ENCODE peak calls at places on chromosomes 3 and 15, in four cellular contexts. One of them, this sample, is unnamed.
A peak's percentile ranks its signal among the peaks of the same experiment; 100 is the strongest.

GRCh38 chr3:102143536-102143935 is 291.3 kb upstream of the ZPLD1 start:
- DNase-seq in hepatocyte: no peak
- DNase-seq in mucosa of descending colon: no peak
- DNase-seq in IMR-90: no peak
- DNase-seq in this sample: no peak

GRCh38 chr3:72629191-72629611 is 219.0 kb downstream of the SHQ1 start:
- DNase-seq in hepatocyte: peak; percentile 18
- DNase-seq in mucosa of descending colon: no peak
- DNase-seq in IMR-90: no peak
- DNase-seq in this sample: no peak

GRCh38 chr3:72100626-72101187 is 315.8 kb upstream of the PROK2 start:
- DNase-seq in hepatocyte: peak; percentile 91
- DNase-seq in mucosa of descending colon: peak; percentile 91
- DNase-seq in IMR-90: peak; percentile 60
- DNase-seq in this sample: peak; percentile 30

GRCh38 chr3:53324011-53324544 is 23.3 kb downstream of the DCP1A start:
- DNase-seq in hepatocyte: no peak
- DNase-seq in mucosa of descending colon: no peak
- DNase-seq in IMR-90: no peak
- DNase-seq in this sample: no peak

GRCh38 chr3:101976473-101976872 is 127.2 kb downstream of the NFKBIZ start:
- DNase-seq in hepatocyte: no peak
- DNase-seq in mucosa of descending colon: no peak
- DNase-seq in IMR-90: no peak
- DNase-seq in this sample: no peak

GRCh38 chr3:190384241-190384863 is 3.6 kb upstream of the CLDN16 start:
- DNase-seq in hepatocyte: peak; percentile 78
- DNase-seq in mucosa of descending colon: no peak
- DNase-seq in IMR-90: peak; percentile 69
- DNase-seq in this sample: no peak

GRCh38 chr3:111720681-111721380 is 125.7 kb upstream of the ZBED2 start:
- DNase-seq in hepatocyte: no peak
- DNase-seq in mucosa of descending colon: no peak
- DNase-seq in IMR-90: no peak
- DNase-seq in this sample: no peak

GRCh38 chr3:100709840-100710235 is 544 bp downstream of the TFG start:
- DNase-seq in hepatocyte: peak; percentile 80
- DNase-seq in mucosa of descending colon: peak; percentile 71
- DNase-seq in IMR-90: peak; percentile 20
- DNase-seq in this sample: no peak

GRCh38 chr3:197206913-197207312 is 91.5 kb downstream of the DLG1 start:
- DNase-seq in hepatocyte: no peak
- DNase-seq in mucosa of descending colon: no peak
- DNase-seq in IMR-90: no peak
- DNase-seq in this sample: no peak

GRCh38 chr15:38192496-38192895 is 60.1 kb upstream of the SPRED1 start:
- DNase-seq in hepatocyte: no peak
- DNase-seq in mucosa of descending colon: no peak
- DNase-seq in IMR-90: no peak
- DNase-seq in this sample: no peak

GRCh38 chr3:48422272-48422671 is 7.6 kb downstream of the PLXNB1 start:
- DNase-seq in hepatocyte: no peak
- DNase-seq in mucosa of descending colon: no peak
- DNase-seq in IMR-90: no peak
- DNase-seq in this sample: no peak

GRCh38 chr3:48425281-48425812 is 4.5 kb downstream of the PLXNB1 start:
- DNase-seq in hepatocyte: no peak
- DNase-seq in mucosa of descending colon: peak; percentile 36
- DNase-seq in IMR-90: no peak
- DNase-seq in this sample: no peak

GRCh38 chr3:48423241-48423882 is 6.5 kb downstream of the PLXNB1 start:
- DNase-seq in hepatocyte: no peak
- DNase-seq in mucosa of descending colon: no peak
- DNase-seq in IMR-90: no peak
- DNase-seq in this sample: no peak

GRCh38 chr3:48422691-48423090 is 7.2 kb downstream of the PLXNB1 start:
- DNase-seq in hepatocyte: no peak
- DNase-seq in mucosa of descending colon: no peak
- DNase-seq in IMR-90: no peak
- DNase-seq in this sample: no peak

DNA sequence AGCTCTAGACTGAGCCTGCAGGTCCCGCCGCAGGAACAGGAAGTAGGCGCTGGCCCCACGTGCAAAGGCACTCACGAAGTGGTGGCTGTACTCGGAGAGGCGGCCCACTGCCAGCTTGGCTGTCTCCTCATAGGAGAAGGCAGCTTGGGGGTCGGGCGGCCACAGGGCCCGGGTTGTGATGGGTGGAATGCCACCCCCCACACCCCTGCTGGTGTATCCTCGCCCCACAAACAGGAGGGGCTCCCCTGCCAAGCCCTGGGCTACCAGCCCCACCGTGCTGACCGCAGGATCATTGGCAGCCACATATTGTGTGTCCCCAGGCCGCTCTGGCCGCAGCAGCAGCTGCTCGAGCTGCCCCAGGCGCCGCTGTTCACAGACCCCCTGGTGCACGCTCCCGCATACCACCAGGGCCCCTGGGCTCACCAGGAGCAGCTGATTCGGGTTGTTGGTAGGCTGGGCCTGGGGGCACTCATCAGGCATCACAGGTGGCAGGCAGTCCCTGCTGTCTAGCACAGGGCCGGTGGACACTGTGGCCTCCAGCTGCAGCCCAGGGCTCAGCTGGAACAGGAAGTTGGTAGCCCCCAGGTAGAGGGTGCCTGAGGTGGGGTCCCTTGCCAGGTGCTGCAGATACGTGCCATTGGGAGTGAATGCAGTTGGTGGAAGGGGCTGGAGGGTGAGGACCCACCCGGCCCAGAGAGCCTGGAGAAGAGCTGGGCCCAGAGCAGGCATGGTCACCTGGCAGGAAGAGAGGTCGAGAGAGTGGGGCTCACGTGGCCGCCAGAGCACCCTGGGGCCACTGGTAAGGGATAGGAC is 5.8 kb downstream of the PLXNB1 start:
- DNase-seq in hepatocyte: no peak
- DNase-seq in mucosa of descending colon: no peak
- DNase-seq in IMR-90: no peak
- DNase-seq in this sample: no peak
- TF ChIP-seq CTCF in hepatocyte: no peak
- TF ChIP-seq CTCF in mucosa of descending colon: no peak
- TF ChIP-seq CTCF in IMR-90: no peak
- TF ChIP-seq CTCF in this sample: no peak

GRCh38 chr15:89971592-89971997 is 29.5 kb upstream of the ZNF710 start:
- DNase-seq in hepatocyte: peak; percentile 79
- DNase-seq in mucosa of descending colon: peak; percentile 66
- DNase-seq in IMR-90: peak; percentile 52
- DNase-seq in this sample: peak; percentile 14
- TF ChIP-seq CTCF in hepatocyte: peak; percentile 68
- TF ChIP-seq CTCF in mucosa of descending colon: peak; percentile 51
- TF ChIP-seq CTCF in IMR-90: peak; percentile 63
- TF ChIP-seq CTCF in this sample: peak; percentile 58

DNA sequence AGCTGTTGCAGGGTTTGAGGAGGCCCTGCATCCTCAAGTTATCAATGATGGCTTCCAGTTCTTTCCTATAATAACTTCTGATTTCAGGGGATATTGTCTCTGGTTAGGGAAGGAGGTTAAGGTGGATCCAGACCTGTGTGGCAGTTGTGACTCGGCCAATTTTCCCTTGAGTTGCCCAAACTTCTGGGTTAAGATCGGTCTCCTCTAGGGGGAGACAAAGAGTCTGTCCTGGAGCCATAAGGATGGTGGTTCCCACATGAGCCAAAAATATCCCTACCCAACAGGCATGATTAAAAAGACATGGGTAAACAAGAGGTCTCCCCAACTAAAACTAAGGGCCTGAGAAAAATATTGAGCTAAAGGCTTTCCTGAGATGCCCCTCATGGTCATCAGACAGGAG is 227.5 kb upstream of the MDFIC2 start:
- DNase-seq in hepatocyte: no peak
- DNase-seq in mucosa of descending colon: no peak
- DNase-seq in IMR-90: no peak
- DNase-seq in this sample: no peak
- TF ChIP-seq CTCF in hepatocyte: no peak
- TF ChIP-seq CTCF in mucosa of descending colon: no peak
- TF ChIP-seq CTCF in IMR-90: no peak
- TF ChIP-seq CTCF in this sample: no peak

GRCh38 chr15:66613743-66614142 is 47.9 kb upstream of the LCTL start:
- DNase-seq in hepatocyte: no peak
- DNase-seq in mucosa of descending colon: no peak
- DNase-seq in IMR-90: no peak
- DNase-seq in this sample: no peak

GRCh38 chr15:66608159-66608558 is 42.4 kb upstream of the LCTL start:
- DNase-seq in hepatocyte: no peak
- DNase-seq in mucosa of descending colon: no peak
- DNase-seq in IMR-90: no peak
- DNase-seq in this sample: no peak

GRCh38 chr15:66609876-66610275 is 44.1 kb upstream of the LCTL start:
- DNase-seq in hepatocyte: no peak
- DNase-seq in mucosa of descending colon: no peak
- DNase-seq in IMR-90: no peak
- DNase-seq in this sample: no peak

GRCh38 chr15:66614456-66615174 is 48.8 kb upstream of the LCTL start:
- DNase-seq in hepatocyte: no peak
- DNase-seq in mucosa of descending colon: no peak
- DNase-seq in IMR-90: no peak
- DNase-seq in this sample: no peak

DNA sequence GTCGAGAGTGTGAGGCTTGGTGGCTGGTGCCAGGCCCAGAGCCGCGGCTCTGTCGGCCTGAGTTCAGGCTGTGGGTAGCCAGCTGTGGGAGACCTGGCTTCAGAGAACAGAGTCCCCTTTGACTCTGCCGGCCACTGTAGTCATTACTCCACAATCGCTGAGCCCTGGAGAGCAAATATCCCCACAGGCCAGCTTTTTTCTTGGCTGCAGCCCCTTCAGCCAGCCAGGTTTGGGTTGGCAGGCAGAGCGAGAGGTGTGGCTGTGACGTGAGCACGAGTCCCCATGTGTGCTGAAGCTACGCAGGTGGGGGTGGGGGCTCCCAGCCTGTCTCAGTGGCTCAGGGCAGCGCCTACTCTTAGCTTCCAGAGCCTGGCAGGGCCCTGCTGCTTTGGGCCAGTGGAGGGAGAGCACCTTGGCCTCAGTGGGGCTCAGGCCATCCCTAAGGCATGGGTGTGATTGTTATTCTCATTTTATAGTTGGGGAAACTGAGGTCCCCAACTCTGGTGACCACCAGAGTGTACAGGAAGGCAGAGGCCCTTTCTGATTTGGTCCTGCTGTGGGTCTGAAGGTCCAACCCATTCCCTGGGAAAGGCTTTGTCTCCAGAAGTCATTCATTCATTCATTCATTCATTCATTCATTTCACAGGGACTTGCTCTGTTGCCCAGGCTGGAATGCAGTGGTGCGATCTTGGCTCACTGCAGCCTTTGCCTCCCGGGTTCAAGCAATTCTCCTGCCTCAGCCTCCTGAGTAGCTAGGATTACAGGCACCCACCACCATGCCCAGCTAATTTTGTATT is 45.7 kb upstream of the LCTL start:
- DNase-seq in hepatocyte: no peak
- DNase-seq in mucosa of descending colon: no peak
- DNase-seq in IMR-90: no peak
- DNase-seq in this sample: no peak
- TF ChIP-seq CTCF in hepatocyte: no peak
- TF ChIP-seq CTCF in mucosa of descending colon: no peak
- TF ChIP-seq CTCF in IMR-90: no peak
- TF ChIP-seq CTCF in this sample: no peak

DNA sequence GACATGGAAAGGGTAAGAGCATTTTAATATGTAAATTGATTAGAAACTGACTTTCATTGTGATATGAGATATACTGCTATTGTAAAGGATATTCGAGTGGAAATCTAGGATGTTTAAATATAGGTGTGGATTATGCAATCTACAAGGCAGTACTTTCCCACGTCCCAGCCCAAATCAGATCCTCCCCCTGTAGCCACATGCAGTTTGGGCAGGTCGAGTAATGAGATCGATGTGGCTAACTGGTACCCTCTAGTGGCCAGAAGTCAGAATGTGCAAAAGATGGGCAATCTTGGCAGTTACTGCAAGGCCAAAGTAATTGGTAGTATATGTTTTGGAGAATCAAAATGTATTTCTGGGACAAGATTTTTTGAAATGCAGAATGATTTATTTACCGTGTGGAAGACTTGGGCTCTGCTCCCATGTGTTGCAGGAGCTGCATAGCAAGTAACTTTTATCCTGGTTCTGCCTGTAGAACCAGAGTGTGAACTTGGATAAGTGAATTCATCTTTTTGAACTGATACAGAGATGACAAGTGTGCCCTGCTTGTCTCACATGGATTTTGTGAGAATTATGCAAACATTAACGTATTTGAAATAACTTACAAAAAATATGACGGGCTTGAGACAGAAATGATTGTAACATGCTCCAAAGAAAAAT is 94.5 kb upstream of the ADAMTSL3 start:
- DNase-seq in hepatocyte: peak; percentile 72
- DNase-seq in mucosa of descending colon: no peak
- DNase-seq in IMR-90: peak; percentile 61
- DNase-seq in this sample: peak; percentile 29
- TF ChIP-seq CTCF in hepatocyte: peak; percentile 88
- TF ChIP-seq CTCF in mucosa of descending colon: peak; percentile 52
- TF ChIP-seq CTCF in IMR-90: peak; percentile 71
- TF ChIP-seq CTCF in this sample: peak; percentile 88

GRCh38 chr15:31439328-31439727 is 112.7 kb downstream of the KLF13 start:
- DNase-seq in hepatocyte: no peak
- DNase-seq in mucosa of descending colon: no peak
- DNase-seq in IMR-90: no peak
- DNase-seq in this sample: no peak
- TF ChIP-seq CTCF in hepatocyte: no peak
- TF ChIP-seq CTCF in mucosa of descending colon: no peak
- TF ChIP-seq CTCF in IMR-90: no peak
- TF ChIP-seq CTCF in this sample: no peak

GRCh38 chr3:87001699-87002098 is 10.8 kb upstream of the VGLL3 start:
- DNase-seq in hepatocyte: no peak
- DNase-seq in mucosa of descending colon: no peak
- DNase-seq in IMR-90: no peak
- DNase-seq in this sample: no peak

GRCh38 chr3:87002346-87002745 is 11.4 kb upstream of the VGLL3 start:
- DNase-seq in hepatocyte: peak; percentile 12
- DNase-seq in mucosa of descending colon: no peak
- DNase-seq in IMR-90: no peak
- DNase-seq in this sample: no peak

DNA sequence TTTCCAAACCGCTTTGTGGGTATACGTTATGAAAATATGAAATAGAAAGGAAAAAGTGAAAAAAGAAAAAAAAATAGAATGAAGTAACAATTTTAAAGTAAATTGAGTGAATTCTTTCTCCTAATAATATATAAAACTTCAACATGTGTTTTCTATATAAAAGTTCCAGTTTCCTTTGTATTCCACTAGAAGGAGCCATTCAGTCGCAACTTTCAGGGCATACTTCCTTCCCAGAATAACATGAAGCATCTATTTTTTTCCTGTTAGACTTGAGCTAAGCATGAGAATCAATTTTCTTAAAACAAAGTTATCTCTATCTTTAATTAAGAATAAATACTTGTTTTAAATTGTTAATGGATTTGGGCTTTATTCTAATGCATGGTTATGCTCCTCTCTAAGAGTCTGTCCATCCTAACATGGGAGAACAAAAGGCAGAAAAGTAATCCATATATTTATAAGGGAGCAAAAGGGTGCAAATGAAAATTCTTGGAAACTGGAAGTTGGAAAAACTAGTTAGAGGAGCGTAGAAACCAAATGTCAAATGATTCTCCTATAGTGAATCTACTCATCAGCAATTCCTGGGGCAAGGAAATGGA is 16.0 kb upstream of the VGLL3 start:
- DNase-seq in hepatocyte: peak; percentile 28
- DNase-seq in mucosa of descending colon: no peak
- DNase-seq in IMR-90: peak; percentile 50
- DNase-seq in this sample: no peak
- TF ChIP-seq CTCF in hepatocyte: peak; percentile 54
- TF ChIP-seq CTCF in mucosa of descending colon: no peak
- TF ChIP-seq CTCF in IMR-90: peak; percentile 52
- TF ChIP-seq CTCF in this sample: peak; percentile 61

GRCh38 chr3:33980252-33980651 is 181.8 kb downstream of the PDCD6IP start:
- DNase-seq in hepatocyte: peak; percentile 54
- DNase-seq in mucosa of descending colon: no peak
- DNase-seq in IMR-90: peak; percentile 85
- DNase-seq in this sample: no peak
- TF ChIP-seq CTCF in hepatocyte: peak; percentile 61
- TF ChIP-seq CTCF in mucosa of descending colon: no peak
- TF ChIP-seq CTCF in IMR-90: peak; percentile 71
- TF ChIP-seq CTCF in this sample: peak; percentile 78

This sample was measured in AG09319.